ENCODE peak calls at places on chromosomes 3 and 15, in five cellular contexts. One of them, this sample, is unnamed.

GRCh38 chr3:30471076-30471475 is 135.3 kb upstream of the TGFBR2 start:
- DNase-seq in fibroblast of the aortic adventitia: peak; percentile 92
- DNase-seq in endothelial cell of umbilical vein: peak; percentile 11
- DNase-seq in GM12878: no peak
- DNase-seq in left ventricle myocardium inferior: no peak
- DNase-seq in this sample: peak; percentile 56

GRCh38 chr3:78178209-78178608 is 1138.3 kb downstream of the ROBO2 start:
- DNase-seq in GM12878: no peak
- DNase-seq in left ventricle myocardium inferior: no peak
- DNase-seq in endothelial cell of umbilical vein: no peak
- DNase-seq in fibroblast of the aortic adventitia: no peak
- DNase-seq in this sample: no peak

GRCh38 chr15:26561994-26562730 is 210.7 kb downstream of the GABRB3 start:
- DNase-seq in endothelial cell of umbilical vein: no peak
- DNase-seq in GM12878: no peak
- DNase-seq in left ventricle myocardium inferior: peak; percentile 17
- DNase-seq in fibroblast of the aortic adventitia: no peak
- DNase-seq in this sample: no peak

GRCh38 chr15:85530079-85530478 is 149.7 kb downstream of the AKAP13 start:
- DNase-seq in fibroblast of the aortic adventitia: no peak
- DNase-seq in left ventricle myocardium inferior: no peak
- DNase-seq in GM12878: no peak
- DNase-seq in endothelial cell of umbilical vein: no peak
- DNase-seq in this sample: no peak

GRCh38 chr3:51024765-51025681 is 350.3 kb downstream of the DOCK3 start:
- DNase-seq in endothelial cell of umbilical vein: no peak
- DNase-seq in fibroblast of the aortic adventitia: no peak
- DNase-seq in GM12878: no peak
- DNase-seq in left ventricle myocardium inferior: no peak
- DNase-seq in this sample: no peak

GRCh38 chr3:78351338-78351737 is 1311.4 kb downstream of the ROBO2 start:
- DNase-seq in endothelial cell of umbilical vein: no peak
- DNase-seq in left ventricle myocardium inferior: no peak
- DNase-seq in GM12878: no peak
- DNase-seq in fibroblast of the aortic adventitia: no peak
- DNase-seq in this sample: no peak

GRCh38 chr3:9889405-9889804 is 1.0 kb upstream of the JAGN1 start:
- DNase-seq in endothelial cell of umbilical vein: no peak
- DNase-seq in GM12878: no peak
- DNase-seq in left ventricle myocardium inferior: no peak
- DNase-seq in fibroblast of the aortic adventitia: no peak
- DNase-seq in this sample: no peak

GRCh38 chr15:99103279-99103678 is 1.6 kb upstream of the SYNM start:
- DNase-seq in GM12878: no peak
- DNase-seq in endothelial cell of umbilical vein: no peak
- DNase-seq in left ventricle myocardium inferior: no peak
- DNase-seq in fibroblast of the aortic adventitia: no peak
- DNase-seq in this sample: no peak

GRCh38 chr3:150253622-150254021 is 154.5 kb upstream of the TSC22D2 start:
- DNase-seq in endothelial cell of umbilical vein: peak; percentile 57
- DNase-seq in left ventricle myocardium inferior: no peak
- DNase-seq in GM12878: no peak
- DNase-seq in fibroblast of the aortic adventitia: no peak
- DNase-seq in this sample: no peak

GRCh38 chr3:152234657-152235375 is 33.9 kb upstream of the MBNL1 start:
- DNase-seq in GM12878: no peak
- DNase-seq in endothelial cell of umbilical vein: no peak
- DNase-seq in fibroblast of the aortic adventitia: no peak
- DNase-seq in left ventricle myocardium inferior: no peak
- DNase-seq in this sample: peak; percentile 30

GRCh38 chr3:133295199-133295901 is 104.5 kb upstream of the BFSP2 start:
- DNase-seq in left ventricle myocardium inferior: no peak
- DNase-seq in endothelial cell of umbilical vein: peak; percentile 28
- DNase-seq in GM12878: peak; percentile 19
- DNase-seq in fibroblast of the aortic adventitia: peak; percentile 38
- DNase-seq in this sample: peak; percentile 87

DNA sequence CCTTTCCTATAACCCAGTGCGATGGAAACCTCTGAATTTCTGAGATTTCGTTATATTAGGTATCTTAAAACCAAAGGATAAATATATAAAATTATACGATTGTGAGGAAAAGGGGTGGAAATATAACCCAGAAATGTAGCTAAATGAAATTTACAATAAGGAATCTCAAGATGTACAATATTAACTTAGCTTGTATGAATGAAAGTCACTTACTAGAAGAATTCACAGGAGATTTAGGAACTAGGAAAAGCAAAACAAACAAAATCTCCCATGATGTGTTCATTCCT is 159.2 kb downstream of the USP13 start:
- DNase-seq in GM12878: no peak
- DNase-seq in fibroblast of the aortic adventitia: no peak
- DNase-seq in left ventricle myocardium inferior: no peak
- DNase-seq in endothelial cell of umbilical vein: no peak
- DNase-seq in this sample: no peak
- TF ChIP-seq CTCF in GM12878: no peak
- TF ChIP-seq CTCF in fibroblast of the aortic adventitia: no peak
- TF ChIP-seq CTCF in left ventricle myocardium inferior: no peak
- TF ChIP-seq CTCF in endothelial cell of umbilical vein: no peak
- TF ChIP-seq CTCF in this sample: no peak

GRCh38 chr15:40498418-40498817 is 27.6 kb downstream of the CHST14 start:
- DNase-seq in left ventricle myocardium inferior: no peak
- DNase-seq in endothelial cell of umbilical vein: no peak
- DNase-seq in GM12878: no peak
- DNase-seq in fibroblast of the aortic adventitia: no peak
- DNase-seq in this sample: peak; percentile 71
- H3K4me3 ChIP-seq in left ventricle myocardium inferior: no peak overlapping the region
- H3K4me3 ChIP-seq in endothelial cell of umbilical vein: no peak overlapping the region
- H3K4me3 ChIP-seq in GM12878: no peak overlapping the region
- H3K4me3 ChIP-seq in fibroblast of the aortic adventitia: no peak overlapping the region
- H3K4me3 ChIP-seq in this sample: no peak overlapping the region

GRCh38 chr15:43085921-43086320 is 19.9 kb downstream of the UBR1 start:
- DNase-seq in left ventricle myocardium inferior: no peak
- DNase-seq in GM12878: no peak
- DNase-seq in fibroblast of the aortic adventitia: peak; percentile 61
- DNase-seq in endothelial cell of umbilical vein: no peak
- DNase-seq in this sample: peak; percentile 7
- TF ChIP-seq CTCF in left ventricle myocardium inferior: no peak
- TF ChIP-seq CTCF in GM12878: no peak
- TF ChIP-seq CTCF in fibroblast of the aortic adventitia: no peak
- TF ChIP-seq CTCF in endothelial cell of umbilical vein: no peak
- TF ChIP-seq CTCF in this sample: no peak

GRCh38 chr3:58331593-58332152 is 1.0 kb upstream of the PXK start:
- DNase-seq in left ventricle myocardium inferior: no peak
- DNase-seq in endothelial cell of umbilical vein: no peak
- DNase-seq in fibroblast of the aortic adventitia: no peak
- DNase-seq in GM12878: no peak
- DNase-seq in this sample: no peak
- H3K4me3 ChIP-seq in left ventricle myocardium inferior: no peak overlapping the region
- H3K4me3 ChIP-seq in endothelial cell of umbilical vein: no peak overlapping the region
- H3K4me3 ChIP-seq in fibroblast of the aortic adventitia: no peak overlapping the region
- H3K4me3 ChIP-seq in GM12878: no peak overlapping the region
- H3K4me3 ChIP-seq in this sample: no peak overlapping the region

DNA sequence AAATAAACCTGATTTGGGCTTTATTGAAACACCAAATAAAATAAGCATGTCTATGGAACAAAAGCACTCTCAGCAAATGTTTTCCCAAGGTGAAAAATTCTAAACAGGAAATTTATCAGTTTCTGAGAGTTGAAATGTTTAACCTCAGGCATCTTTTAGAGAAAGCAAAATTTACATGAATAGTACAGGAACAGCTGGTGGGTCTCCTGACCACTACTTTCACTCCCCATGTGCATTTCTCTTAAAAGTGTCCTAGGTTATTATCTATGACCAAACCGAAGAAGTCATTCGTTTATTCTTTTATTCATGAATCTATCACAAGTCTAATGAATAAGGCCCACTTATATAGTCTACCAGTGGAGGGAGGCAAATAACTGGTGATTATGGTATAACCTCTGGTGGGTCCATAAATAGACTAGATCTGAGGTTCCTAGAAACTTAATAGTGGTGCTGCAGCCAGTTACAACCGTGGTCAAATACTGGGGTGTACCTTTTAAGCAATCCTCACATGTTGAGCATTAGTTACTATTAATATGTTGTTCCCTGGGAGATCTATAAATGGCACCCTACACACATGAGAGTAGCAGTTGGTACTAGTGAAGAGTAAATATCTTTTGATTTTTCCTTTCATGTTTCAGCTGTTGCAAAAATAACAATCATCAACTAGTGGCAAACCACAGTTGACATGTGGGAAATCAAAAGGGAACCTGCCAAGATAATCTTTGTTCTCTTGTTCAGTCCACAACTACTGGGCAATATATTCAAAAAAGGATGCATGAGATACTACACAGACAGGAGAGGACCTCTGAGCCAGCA is 169.3 kb upstream of the STAC start:
- DNase-seq in fibroblast of the aortic adventitia: peak; percentile 13
- DNase-seq in GM12878: no peak
- DNase-seq in endothelial cell of umbilical vein: no peak
- DNase-seq in left ventricle myocardium inferior: no peak
- DNase-seq in this sample: no peak
- TF ChIP-seq CTCF in fibroblast of the aortic adventitia: no peak
- TF ChIP-seq CTCF in GM12878: no peak
- TF ChIP-seq CTCF in endothelial cell of umbilical vein: no peak
- TF ChIP-seq CTCF in left ventricle myocardium inferior: no peak
- TF ChIP-seq CTCF in this sample: no peak

DNA sequence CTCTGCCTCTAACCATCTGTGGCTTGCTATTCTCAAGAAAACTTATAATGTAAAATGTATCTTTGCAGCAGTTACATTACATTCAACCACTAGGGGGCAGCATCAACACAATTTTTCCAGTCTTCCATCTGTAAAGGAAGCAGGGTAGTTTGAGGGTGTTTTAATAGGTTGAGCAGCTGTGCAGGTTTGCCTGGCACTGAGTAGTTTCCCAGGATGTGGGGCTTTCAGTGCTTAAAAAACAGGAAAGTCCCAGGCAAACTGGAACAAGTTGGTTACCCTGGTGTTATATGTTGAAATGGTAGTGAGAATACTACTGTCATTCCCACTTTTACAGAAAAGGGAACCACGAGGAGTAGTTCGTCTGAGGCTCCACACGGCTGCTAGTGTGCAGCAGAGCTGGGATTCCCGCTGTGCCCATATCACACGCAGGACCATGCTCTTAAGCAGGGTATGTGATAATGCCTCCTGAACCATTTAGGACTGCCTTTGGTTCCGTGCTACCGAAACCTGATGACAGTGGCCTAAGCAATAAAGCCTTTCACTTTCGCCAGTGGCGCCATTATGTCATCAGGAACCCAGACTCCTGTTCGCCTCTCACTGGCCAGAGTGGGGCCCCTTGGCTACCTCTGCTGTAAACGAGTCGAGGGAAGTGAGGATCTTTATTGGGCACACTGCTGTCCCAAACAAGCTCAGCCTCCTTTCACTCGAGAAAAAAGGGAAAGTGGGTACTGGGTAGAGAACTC is 64.7 kb upstream of the ZBTB38 start:
- DNase-seq in left ventricle myocardium inferior: no peak
- DNase-seq in GM12878: peak; percentile 64
- DNase-seq in fibroblast of the aortic adventitia: peak; percentile 92
- DNase-seq in endothelial cell of umbilical vein: peak; percentile 86
- DNase-seq in this sample: peak; percentile 86
- H3K4me3 ChIP-seq in left ventricle myocardium inferior: no peak overlapping the region
- H3K4me3 ChIP-seq in GM12878: no peak overlapping the region
- H3K4me3 ChIP-seq in fibroblast of the aortic adventitia: no peak overlapping the region
- H3K4me3 ChIP-seq in endothelial cell of umbilical vein: no peak overlapping the region
- H3K4me3 ChIP-seq in this sample: no peak overlapping the region

DNA sequence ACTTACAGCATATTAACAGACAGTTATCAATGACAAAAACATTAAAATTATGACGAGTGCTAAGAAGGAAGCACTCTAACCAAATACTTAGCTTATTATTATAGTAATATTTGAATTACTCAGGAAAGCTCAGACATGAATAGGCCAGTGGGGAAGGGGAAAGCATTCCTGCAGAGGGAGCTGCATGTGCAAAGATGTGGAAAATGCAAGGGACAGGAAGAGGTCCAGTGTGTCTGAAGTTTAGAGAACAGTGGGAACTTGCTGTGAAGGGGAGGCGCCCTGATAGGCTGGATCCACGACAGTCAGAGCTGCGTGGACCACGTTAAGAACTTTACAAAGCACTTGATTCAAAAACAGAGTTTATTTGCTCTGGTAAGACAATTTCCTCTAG is 1.2 kb upstream of the SPICE1 start:
- DNase-seq in left ventricle myocardium inferior: no peak
- DNase-seq in fibroblast of the aortic adventitia: no peak
- DNase-seq in GM12878: no peak
- DNase-seq in endothelial cell of umbilical vein: peak; percentile 33
- DNase-seq in this sample: no peak
- TF ChIP-seq CTCF in left ventricle myocardium inferior: no peak
- TF ChIP-seq CTCF in fibroblast of the aortic adventitia: no peak
- TF ChIP-seq CTCF in GM12878: no peak
- TF ChIP-seq CTCF in endothelial cell of umbilical vein: peak; percentile 5
- TF ChIP-seq CTCF in this sample: no peak

DNA sequence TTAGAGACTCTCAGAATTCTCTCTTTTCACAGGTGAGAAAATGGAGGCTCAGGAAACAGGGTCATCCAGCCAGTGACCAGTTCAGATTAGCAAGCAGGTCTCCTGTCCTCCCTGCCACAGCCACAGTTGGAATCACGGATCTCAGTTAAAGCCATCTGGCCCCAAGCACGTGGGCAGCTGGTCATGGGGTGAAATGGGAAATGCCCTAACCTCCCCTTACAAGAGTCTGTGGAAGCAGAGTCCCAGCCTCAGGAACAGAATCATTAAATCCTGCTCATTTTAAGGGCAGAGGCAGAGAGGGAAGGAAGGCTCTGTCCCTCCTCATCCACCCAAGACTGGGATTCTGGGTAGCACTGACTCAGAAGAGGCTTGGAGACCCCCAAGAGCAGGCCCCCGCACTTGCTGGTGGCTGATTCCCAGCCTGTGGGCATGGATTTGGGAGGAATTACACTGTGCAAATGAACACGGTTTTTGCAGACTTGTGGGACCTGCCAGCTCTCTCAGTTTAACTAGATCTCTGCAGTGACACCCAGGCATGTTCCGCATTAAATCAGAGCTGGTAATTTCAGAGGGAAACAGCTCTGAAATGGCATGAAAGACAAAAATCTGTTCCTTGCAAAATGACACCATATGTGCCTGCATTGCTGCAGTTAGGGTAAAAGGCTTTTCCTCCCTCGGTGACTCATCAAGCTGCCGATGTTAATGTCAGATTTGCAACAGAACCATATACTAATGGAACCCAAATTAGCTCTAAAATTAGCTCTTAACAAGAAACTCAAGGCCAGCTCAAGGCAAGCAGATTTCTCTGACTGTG is 89.0 kb downstream of the BDH1 start:
- DNase-seq in GM12878: no peak
- DNase-seq in endothelial cell of umbilical vein: peak; percentile 69
- DNase-seq in left ventricle myocardium inferior: no peak
- DNase-seq in fibroblast of the aortic adventitia: peak; percentile 58
- DNase-seq in this sample: peak; percentile 77
- H3K4me3 ChIP-seq in GM12878: no peak overlapping the region
- H3K4me3 ChIP-seq in endothelial cell of umbilical vein: no peak overlapping the region
- H3K4me3 ChIP-seq in left ventricle myocardium inferior: no peak overlapping the region
- H3K4me3 ChIP-seq in fibroblast of the aortic adventitia: no peak overlapping the region
- H3K4me3 ChIP-seq in this sample: no peak overlapping the region

This sample was measured in astrocyte of the spinal cord.